ENCODE peak calls at places on chromosome 16, in ten cellular contexts. Q is ascending aorta, V is pancreas, E is K562, I is breast epithelium, W is transverse colon, O is GM06990, Z is ovary, C is tibial nerve, F is BE2C. L is an unnamed sample.

GRCh38 chr16:67284699-67285646 is 5.6 kb downstream of the PLEKHG4 start:
- DNase-seq in Q (no peak), V (peak; percentile 62), E (peak; percentile 25), I (no peak), W (peak; percentile 49), O (no peak), Z (no peak), C (no peak), F (peak; percentile 81), L (peak; percentile 91)

GRCh38 chr16:68776821-68777485 is 39.9 kb downstream of the CDH1 start:
- DNase-seq in Q (no peak), V (peak; percentile 52), E (no peak), I (no peak), W (no peak), O (peak; percentile 77), Z (no peak), C (no peak), F (no peak), L (no peak)

GRCh38 chr16:79050063-79050462 is 550.5 kb downstream of the MAF start:
- DNase-seq in Q (no peak), V (no peak), E (no peak), I (no peak), W (no peak), O (no peak), Z (no peak), C (no peak), F (no peak), L (no peak)

GRCh38 chr16:86566966-86567700 is 504 bp downstream of the FOXC2 start:
- DNase-seq in Q (no peak), V (no peak), E (no peak), I (no peak), W (no peak), O (no peak), Z (no peak), C (no peak), F (no peak), L (no peak)

GRCh38 chr16:5066511-5066910 is 755 bp upstream of the C16orf89 start:
- DNase-seq in Q (no peak), V (no peak), E (peak; percentile 0), I (no peak), W (no peak), O (no peak), Z (no peak), C (no peak), F (no peak), L (no peak)

GRCh38 chr16:31072540-31073072 is 1.4 kb downstream of the ZNF668 start:
- DNase-seq in Q (no peak), V (no peak), E (peak; percentile 62), I (no peak), W (peak; percentile 38), O (peak; percentile 47), Z (no peak), C (no peak), F (no peak), L (no peak)

GRCh38 chr16:9549487-9549886 is 458.0 kb downstream of the HAPSTR1 start:
- DNase-seq in Q (no peak), V (no peak), E (no peak), I (no peak), W (no peak), O (no peak), Z (no peak), C (no peak), F (no peak), L (no peak)

GRCh38 chr16:57604177-57604576 is 24.3 kb upstream of the ADGRG1 start:
- DNase-seq in Q (no peak), V (no peak), E (no peak), I (no peak), W (no peak), O (no peak), Z (no peak), C (no peak), F (no peak), L (no peak)

GRCh38 chr16:2205104-2205966 is at the start of gene MLST8:
- DNase-seq in Q (peak; percentile 25), V (peak; percentile 81), E (peak; percentile 98), I (peak; percentile 76), W (peak; percentile 89), O (peak; percentile 94), Z (peak; percentile 85), C (peak; percentile 71), F (peak; percentile 90), L (peak; percentile 85)

GRCh38 chr16:80938035-80938927 is 68.4 kb downstream of the CMC2 start:
- DNase-seq in Q (no peak), V (no peak), E (no peak), I (peak; percentile 38), W (peak; percentile 15), O (no peak), Z (peak; percentile 64), C (no peak), F (no peak), L (peak; percentile 9)

GRCh38 chr16:74468807-74469511 is 47.7 kb upstream of the CLEC18B start:
- DNase-seq in Q (no peak), V (no peak), E (no peak), I (no peak), W (no peak), O (no peak), Z (no peak), C (no peak), F (no peak), L (no peak)
- H3K36me3 ChIP-seq in Q (peaks cover 65% of the 10 kb centered on the region), V (peaks cover 47% of the 10 kb centered on the region), E (peaks cover 65% of the 10 kb centered on the region), I (peaks cover 11% of the 10 kb centered on the region), W (peaks cover 57% of the 10 kb centered on the region), O (peaks cover 33% of the 10 kb centered on the region), Z (peaks cover 4% of the 10 kb centered on the region), C (peaks cover 97% of the 10 kb centered on the region), F (peaks cover 61% of the 10 kb centered on the region), L (peaks cover 56% of the 10 kb centered on the region)

DNA sequence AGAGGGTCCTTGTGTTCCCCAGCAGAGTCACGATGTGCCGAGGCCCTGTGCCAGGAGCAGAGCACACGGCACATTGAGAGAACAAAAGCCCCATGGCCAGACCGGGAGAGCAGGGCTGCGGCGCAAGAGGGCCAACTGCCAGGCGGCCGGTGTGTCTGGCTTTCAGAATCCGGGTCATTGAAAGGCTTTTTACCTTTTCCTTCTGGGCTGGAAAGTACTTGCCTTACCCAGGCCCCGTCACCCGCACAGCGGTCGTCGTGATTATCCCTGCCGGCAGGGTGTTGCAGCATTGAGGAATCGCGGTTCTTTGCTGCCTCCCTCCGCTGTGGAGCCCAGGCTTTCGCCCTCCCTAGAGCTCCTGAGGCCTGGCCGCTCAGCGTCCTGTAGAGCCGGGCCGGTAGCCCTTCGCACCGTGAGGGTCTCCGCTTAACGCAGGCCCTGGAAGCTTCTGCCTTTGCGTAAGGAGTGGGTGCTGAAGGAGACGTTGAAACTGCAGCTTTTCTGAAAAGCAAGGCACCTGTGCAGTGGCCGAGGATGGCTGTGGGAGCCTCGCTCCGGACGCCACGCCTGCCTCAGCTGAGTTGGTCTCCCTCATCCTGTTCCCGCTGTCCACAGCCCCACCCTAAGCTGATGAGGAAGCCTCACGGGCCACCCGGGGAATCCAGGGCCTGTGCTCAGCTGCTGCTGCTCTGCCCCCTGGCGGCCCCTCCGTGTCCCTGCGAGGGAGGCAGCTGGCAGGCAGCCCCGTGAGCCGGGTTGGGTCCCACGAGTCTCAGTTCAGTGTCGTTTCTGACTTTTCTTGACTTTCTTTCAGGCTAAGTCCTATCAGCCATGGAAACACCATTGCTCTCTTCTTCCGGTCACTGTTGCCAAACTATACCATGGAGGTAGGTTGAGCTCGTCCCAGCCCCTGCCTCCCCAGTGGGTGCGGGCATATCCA is 8.6 kb upstream of the MC1R start:
- DNase-seq in Q (no peak), V (peak; percentile 36), E (peak; percentile 80), I (peak; percentile 53), W (peak; percentile 79), O (peak; percentile 59), Z (peak; percentile 71), C (peak; percentile 69), F (peak; percentile 92), L (peak; percentile 65)
- H3K36me3 ChIP-seq in Q (peaks cover 55% of the 10 kb centered on the region), V (peaks cover 23% of the 10 kb centered on the region), E (peaks cover 65% of the 10 kb centered on the region), I (no peaks in the 10 kb centered on the region), W (peaks cover 24% of the 10 kb centered on the region), O (peaks cover 37% of the 10 kb centered on the region), Z (no peaks in the 10 kb centered on the region), C (peaks cover 85% of the 10 kb centered on the region), F (peaks cover 60% of the 10 kb centered on the region), L (peaks cover 47% of the 10 kb centered on the region)

DNA sequence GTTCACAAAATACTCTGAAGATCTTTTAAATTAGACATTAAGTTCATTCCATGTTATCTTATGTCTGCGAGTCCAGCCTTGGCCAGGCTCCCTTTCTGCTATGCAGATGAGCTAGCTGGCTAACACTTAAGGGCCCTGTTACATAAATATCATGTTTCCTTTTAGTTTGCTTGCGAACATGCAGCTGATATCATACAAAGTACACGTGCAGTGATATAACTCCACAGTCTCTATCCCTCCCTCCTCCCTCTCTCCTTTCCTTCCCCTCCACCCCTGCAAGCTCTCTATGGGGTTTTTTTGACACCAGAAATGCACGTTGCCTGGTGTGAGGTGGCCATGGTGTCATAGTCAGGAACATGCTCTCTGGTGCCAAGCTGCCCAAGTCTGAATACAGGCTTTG is 46.1 kb downstream of the ARHGAP17 start:
- DNase-seq in Q (no peak), V (no peak), E (no peak), I (no peak), W (no peak), O (no peak), Z (no peak), C (no peak), F (no peak), L (no peak)
- H3K36me3 ChIP-seq in Q (peaks cover 58% of the 10 kb centered on the region), V (peaks cover 55% of the 10 kb centered on the region), E (peaks cover 62% of the 10 kb centered on the region), I (peaks cover 9% of the 10 kb centered on the region), W (peaks cover 67% of the 10 kb centered on the region), O (peaks cover 55% of the 10 kb centered on the region), Z (no peaks in the 10 kb centered on the region), C (peaks cover 86% of the 10 kb centered on the region), F (peaks cover 21% of the 10 kb centered on the region), L (peaks cover 42% of the 10 kb centered on the region)

GRCh38 chr16:17130733-17131132 is 340.0 kb downstream of the XYLT1 start:
- DNase-seq in Q (no peak), V (no peak), E (no peak), I (no peak), W (no peak), O (no peak), Z (no peak), C (no peak), F (no peak), L (no peak)

GRCh38 chr16:17135439-17135838 is 335.3 kb downstream of the XYLT1 start:
- DNase-seq in Q (no peak), V (no peak), E (no peak), I (no peak), W (no peak), O (no peak), Z (no peak), C (no peak), F (no peak), L (no peak)

GRCh38 chr16:17134586-17134985 is 336.2 kb downstream of the XYLT1 start:
- DNase-seq in Q (no peak), V (no peak), E (no peak), I (no peak), W (no peak), O (peak; percentile 65), Z (no peak), C (no peak), F (no peak), L (no peak)

GRCh38 chr16:17131351-17131750 is 339.4 kb downstream of the XYLT1 start:
- DNase-seq in Q (no peak), V (no peak), E (no peak), I (no peak), W (no peak), O (no peak), Z (no peak), C (no peak), F (peak; percentile 15), L (no peak)

DNA sequence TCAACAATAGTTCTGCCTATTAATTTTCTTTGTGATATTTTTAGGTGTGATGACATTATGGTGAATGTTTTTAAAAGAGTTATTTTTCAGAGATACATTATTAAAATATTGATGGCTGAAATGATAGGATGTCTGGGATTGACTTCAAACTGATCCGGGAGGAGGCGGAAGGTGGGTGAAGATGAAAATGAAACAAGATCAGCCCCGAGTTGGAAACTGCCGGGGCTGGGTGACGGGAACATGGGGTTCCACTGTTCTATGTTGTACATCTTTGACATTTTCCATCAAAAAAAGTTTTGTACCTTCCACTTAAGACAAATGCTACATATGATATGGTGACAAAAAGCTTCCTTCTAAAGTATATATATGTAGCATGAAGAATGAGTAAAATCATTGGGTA is 336.9 kb downstream of the XYLT1 start:
- DNase-seq in Q (no peak), V (no peak), E (no peak), I (no peak), W (no peak), O (no peak), Z (no peak), C (no peak), F (no peak), L (no peak)
- H3K36me3 ChIP-seq in Q (no peaks in the 10 kb centered on the region), V (no peaks in the 10 kb centered on the region), E (peaks cover 3% of the 10 kb centered on the region), I (no peaks in the 10 kb centered on the region), W (peaks cover 14% of the 10 kb centered on the region), O (no peaks in the 10 kb centered on the region), Z (no peaks in the 10 kb centered on the region), C (peaks cover 78% of the 10 kb centered on the region), F (no peaks in the 10 kb centered on the region), L (peaks cover 15% of the 10 kb centered on the region)